ENCODE peak calls at places on chromosomes 3 and 15, in eight cellular contexts. K, O, V, X, G, L, C and R are unnamed samples.

GRCh38 chr3:153835540-153835939 is 285.6 kb upstream of the ARHGEF26 start:
- DNase-seq in G (no peak), V (peak), K (no peak), C (no peak), X (no peak), O (no peak), L (peak), R (no peak)

GRCh38 chr3:9168230-9168629 is 81.2 kb downstream of the SRGAP3 start:
- DNase-seq in C (no peak), O (no peak), K (no peak), G (no peak), L (peak), X (no peak), V (no peak), R (no peak)

GRCh38 chr15:79007066-79007465 is 62.2 kb upstream of the CTSH start:
- DNase-seq in K (no peak), G (no peak), X (no peak), V (peak), O (peak), L (peak), C (no peak), R (no peak)

GRCh38 chr3:100150583-100150982 is 36.3 kb upstream of the FILIP1L start:
- DNase-seq in K (peak), O (no peak), G (no peak), X (no peak), V (no peak), C (peak), L (no peak), R (no peak)

GRCh38 chr3:13601692-13602080 is 52.8 kb downstream of the FBLN2 start:
- DNase-seq in O (no peak), L (no peak), K (no peak), V (no peak), G (no peak), X (no peak), C (no peak), R (no peak)

GRCh38 chr15:63605816-63606215 is 8.6 kb downstream of the FBXL22 start:
- DNase-seq in L (no peak), O (no peak), V (no peak), C (no peak), K (no peak), G (no peak), X (no peak), R (no peak)

GRCh38 chr15:49255966-49256759 is 86.1 kb downstream of the GALK2 start:
- DNase-seq in V (no peak), L (no peak), C (no peak), O (no peak), K (peak), G (peak), X (no peak), R (no peak)

GRCh38 chr15:73329501-73330200 is 39.1 kb downstream of the HCN4 start:
- DNase-seq in G (no peak), O (no peak), V (no peak), L (no peak), X (no peak), C (no peak), K (no peak), R (no peak)

GRCh38 chr3:140384876-140385275 is 293.0 kb upstream of the TRIM42 start:
- DNase-seq in L (no peak), O (no peak), C (no peak), X (no peak), G (no peak), K (no peak), V (no peak), R (no peak)